ENCODE peak calls at places on chromosome 14, in nine cellular contexts. One of them, this sample, is unnamed.

GRCh38 chr14:61517861-61518802 is 177.2 kb upstream of the HIF1A start:
- ATAC-seq in activated CD8-positive, alpha-beta T cell treated with anti-CD3 and anti-CD28 coated beads for 36 hours: peak
- ATAC-seq in left cardiac atrium: peak
- ATAC-seq in stimulated activated naive CD8-positive, alpha-beta T cell treated with anti-CD3 and anti-CD28 coated beads, Interleukin-15, amount 100 ng/mL, for 72 hours: peak
- ATAC-seq in heart left ventricle: peak
- ATAC-seq in activated T-cell treated with anti-CD3 and anti-CD28 coated beads, Interleukin-2, amount 50 U/mL, for 4 hours: peak
- ATAC-seq in effector memory CD8-positive, alpha-beta T cell: peak
- ATAC-seq in naive thymus-derived CD8-positive, alpha-beta T cell: peak
- ATAC-seq in body of pancreas: peak
- ATAC-seq in this sample: peak

GRCh38 chr14:97524579-97525319 is 727.6 kb downstream of the VRK1 start:
- ATAC-seq in body of pancreas: no peak
- ATAC-seq in stimulated activated naive CD8-positive, alpha-beta T cell treated with anti-CD3 and anti-CD28 coated beads, Interleukin-15, amount 100 ng/mL, for 72 hours: no peak
- ATAC-seq in left cardiac atrium: no peak
- ATAC-seq in activated CD8-positive, alpha-beta T cell treated with anti-CD3 and anti-CD28 coated beads for 36 hours: no peak
- ATAC-seq in naive thymus-derived CD8-positive, alpha-beta T cell: no peak
- ATAC-seq in heart left ventricle: no peak
- ATAC-seq in activated T-cell treated with anti-CD3 and anti-CD28 coated beads, Interleukin-2, amount 50 U/mL, for 4 hours: no peak
- ATAC-seq in effector memory CD8-positive, alpha-beta T cell: no peak
- ATAC-seq in this sample: no peak

GRCh38 chr14:22086149-22086548 is 412.5 kb upstream of the OR4E1 start:
- ATAC-seq in naive thymus-derived CD8-positive, alpha-beta T cell: no peak
- ATAC-seq in effector memory CD8-positive, alpha-beta T cell: no peak
- ATAC-seq in left cardiac atrium: no peak
- ATAC-seq in body of pancreas: no peak
- ATAC-seq in activated CD8-positive, alpha-beta T cell treated with anti-CD3 and anti-CD28 coated beads for 36 hours: no peak
- ATAC-seq in heart left ventricle: no peak
- ATAC-seq in activated T-cell treated with anti-CD3 and anti-CD28 coated beads, Interleukin-2, amount 50 U/mL, for 4 hours: no peak
- ATAC-seq in stimulated activated naive CD8-positive, alpha-beta T cell treated with anti-CD3 and anti-CD28 coated beads, Interleukin-15, amount 100 ng/mL, for 72 hours: no peak
- ATAC-seq in this sample: no peak

GRCh38 chr14:106235356-106236159 is 709.2 kb downstream of the TMEM121 start:
- ATAC-seq in effector memory CD8-positive, alpha-beta T cell: no peak
- ATAC-seq in activated T-cell treated with anti-CD3 and anti-CD28 coated beads, Interleukin-2, amount 50 U/mL, for 4 hours: no peak
- ATAC-seq in left cardiac atrium: no peak
- ATAC-seq in activated CD8-positive, alpha-beta T cell treated with anti-CD3 and anti-CD28 coated beads for 36 hours: no peak
- ATAC-seq in naive thymus-derived CD8-positive, alpha-beta T cell: no peak
- ATAC-seq in heart left ventricle: no peak
- ATAC-seq in body of pancreas: no peak
- ATAC-seq in stimulated activated naive CD8-positive, alpha-beta T cell treated with anti-CD3 and anti-CD28 coated beads, Interleukin-15, amount 100 ng/mL, for 72 hours: no peak
- ATAC-seq in this sample: no peak

GRCh38 chr14:73633115-73633514 is 11.7 kb upstream of the DNAL1 start:
- ATAC-seq in left cardiac atrium: no peak
- ATAC-seq in body of pancreas: no peak
- ATAC-seq in heart left ventricle: no peak
- ATAC-seq in activated T-cell treated with anti-CD3 and anti-CD28 coated beads, Interleukin-2, amount 50 U/mL, for 4 hours: peak
- ATAC-seq in stimulated activated naive CD8-positive, alpha-beta T cell treated with anti-CD3 and anti-CD28 coated beads, Interleukin-15, amount 100 ng/mL, for 72 hours: peak
- ATAC-seq in activated CD8-positive, alpha-beta T cell treated with anti-CD3 and anti-CD28 coated beads for 36 hours: peak
- ATAC-seq in effector memory CD8-positive, alpha-beta T cell: peak
- ATAC-seq in naive thymus-derived CD8-positive, alpha-beta T cell: peak
- ATAC-seq in this sample: peak

GRCh38 chr14:94466706-94467370 is 9.2 kb downstream of the SERPINA9 start:
- ATAC-seq in activated CD8-positive, alpha-beta T cell treated with anti-CD3 and anti-CD28 coated beads for 36 hours: no peak
- ATAC-seq in naive thymus-derived CD8-positive, alpha-beta T cell: no peak
- ATAC-seq in body of pancreas: no peak
- ATAC-seq in effector memory CD8-positive, alpha-beta T cell: no peak
- ATAC-seq in heart left ventricle: no peak
- ATAC-seq in stimulated activated naive CD8-positive, alpha-beta T cell treated with anti-CD3 and anti-CD28 coated beads, Interleukin-15, amount 100 ng/mL, for 72 hours: no peak
- ATAC-seq in activated T-cell treated with anti-CD3 and anti-CD28 coated beads, Interleukin-2, amount 50 U/mL, for 4 hours: no peak
- ATAC-seq in left cardiac atrium: no peak
- ATAC-seq in this sample: no peak

GRCh38 chr14:74682169-74682952 is 30.5 kb downstream of the AREL1 start:
- ATAC-seq in body of pancreas: no peak
- ATAC-seq in activated T-cell treated with anti-CD3 and anti-CD28 coated beads, Interleukin-2, amount 50 U/mL, for 4 hours: no peak
- ATAC-seq in naive thymus-derived CD8-positive, alpha-beta T cell: no peak
- ATAC-seq in left cardiac atrium: no peak
- ATAC-seq in activated CD8-positive, alpha-beta T cell treated with anti-CD3 and anti-CD28 coated beads for 36 hours: no peak
- ATAC-seq in stimulated activated naive CD8-positive, alpha-beta T cell treated with anti-CD3 and anti-CD28 coated beads, Interleukin-15, amount 100 ng/mL, for 72 hours: no peak
- ATAC-seq in heart left ventricle: no peak
- ATAC-seq in effector memory CD8-positive, alpha-beta T cell: no peak
- ATAC-seq in this sample: no peak

GRCh38 chr14:92012121-92012748 is 27.6 kb downstream of the TRIP11 start:
- ATAC-seq in effector memory CD8-positive, alpha-beta T cell: no peak
- ATAC-seq in body of pancreas: peak
- ATAC-seq in activated CD8-positive, alpha-beta T cell treated with anti-CD3 and anti-CD28 coated beads for 36 hours: no peak
- ATAC-seq in left cardiac atrium: no peak
- ATAC-seq in naive thymus-derived CD8-positive, alpha-beta T cell: no peak
- ATAC-seq in stimulated activated naive CD8-positive, alpha-beta T cell treated with anti-CD3 and anti-CD28 coated beads, Interleukin-15, amount 100 ng/mL, for 72 hours: no peak
- ATAC-seq in activated T-cell treated with anti-CD3 and anti-CD28 coated beads, Interleukin-2, amount 50 U/mL, for 4 hours: no peak
- ATAC-seq in heart left ventricle: no peak
- ATAC-seq in this sample: no peak

GRCh38 chr14:64745511-64746041 is 41.4 kb downstream of the PLEKHG3 start:
- ATAC-seq in activated T-cell treated with anti-CD3 and anti-CD28 coated beads, Interleukin-2, amount 50 U/mL, for 4 hours: no peak
- ATAC-seq in stimulated activated naive CD8-positive, alpha-beta T cell treated with anti-CD3 and anti-CD28 coated beads, Interleukin-15, amount 100 ng/mL, for 72 hours: no peak
- ATAC-seq in left cardiac atrium: peak
- ATAC-seq in body of pancreas: peak
- ATAC-seq in activated CD8-positive, alpha-beta T cell treated with anti-CD3 and anti-CD28 coated beads for 36 hours: no peak
- ATAC-seq in naive thymus-derived CD8-positive, alpha-beta T cell: no peak
- ATAC-seq in heart left ventricle: peak
- ATAC-seq in effector memory CD8-positive, alpha-beta T cell: no peak
- ATAC-seq in this sample: no peak

GRCh38 chr14:105901226-105901625 is 374.8 kb downstream of the TMEM121 start:
- ATAC-seq in effector memory CD8-positive, alpha-beta T cell: no peak
- ATAC-seq in naive thymus-derived CD8-positive, alpha-beta T cell: no peak
- ATAC-seq in heart left ventricle: no peak
- ATAC-seq in body of pancreas: no peak
- ATAC-seq in activated CD8-positive, alpha-beta T cell treated with anti-CD3 and anti-CD28 coated beads for 36 hours: no peak
- ATAC-seq in activated T-cell treated with anti-CD3 and anti-CD28 coated beads, Interleukin-2, amount 50 U/mL, for 4 hours: no peak
- ATAC-seq in left cardiac atrium: no peak
- ATAC-seq in stimulated activated naive CD8-positive, alpha-beta T cell treated with anti-CD3 and anti-CD28 coated beads, Interleukin-15, amount 100 ng/mL, for 72 hours: no peak
- ATAC-seq in this sample: no peak

GRCh38 chr14:72433511-72433910 is 460.4 kb downstream of the DPF3 start:
- ATAC-seq in effector memory CD8-positive, alpha-beta T cell: no peak
- ATAC-seq in heart left ventricle: no peak
- ATAC-seq in activated CD8-positive, alpha-beta T cell treated with anti-CD3 and anti-CD28 coated beads for 36 hours: no peak
- ATAC-seq in stimulated activated naive CD8-positive, alpha-beta T cell treated with anti-CD3 and anti-CD28 coated beads, Interleukin-15, amount 100 ng/mL, for 72 hours: no peak
- ATAC-seq in naive thymus-derived CD8-positive, alpha-beta T cell: no peak
- ATAC-seq in activated T-cell treated with anti-CD3 and anti-CD28 coated beads, Interleukin-2, amount 50 U/mL, for 4 hours: no peak
- ATAC-seq in left cardiac atrium: no peak
- ATAC-seq in body of pancreas: no peak
- ATAC-seq in this sample: no peak